ENCODE peak calls at places on chromosome 14, in nine cellular contexts. X is CD4-positive, alpha-beta T cell; N is stomach; U is breast epithelium; A is A549; F is CD8-positive, alpha-beta T cell; R is lower lobe of right lung; Y is GM23248; E is ovary. K is an unnamed sample.

GRCh38 chr14:100733152-100733850 is 6.6 kb downstream of the DLK1 start:
- DNase-seq in A (no peak), Y (no peak), X (no peak), F (no peak), R (no peak), U (no peak), E (no peak), N (no peak), K (no peak)

GRCh38 chr14:81200041-81200440 is 20.7 kb downstream of the GTF2A1 start:
- DNase-seq in E (no peak), A (no peak), Y (no peak), R (no peak), U (no peak), F (no peak), X (no peak), N (no peak), K (no peak)

GRCh38 chr14:95048771-95049312 is 108.5 kb downstream of the DICER1 start:
- DNase-seq in F (no peak), E (no peak), X (no peak), N (peak; percentile 20), A (no peak), R (no peak), Y (no peak), U (no peak), K (no peak)

GRCh38 chr14:55354500-55354899 is 57.1 kb downstream of the ATG14 start:
- DNase-seq in F (peak; percentile 51), X (peak; percentile 53), E (peak; percentile 39), Y (peak; percentile 57), N (peak; percentile 53), R (no peak), U (no peak), A (peak; percentile 44), K (peak; percentile 42)

GRCh38 chr14:92225731-92226130 is 97.2 kb upstream of the SLC24A4 start:
- DNase-seq in A (no peak), N (no peak), E (no peak), U (no peak), R (no peak), Y (no peak), F (no peak), X (no peak), K (no peak)

GRCh38 chr14:86481105-86481504 is 951.2 kb downstream of the FLRT2 start:
- DNase-seq in E (no peak), Y (no peak), X (no peak), R (no peak), A (no peak), F (no peak), N (no peak), U (no peak), K (no peak)

GRCh38 chr14:63673255-63673654 is 31.6 kb upstream of the WDR89 start:
- DNase-seq in U (no peak), N (no peak), E (no peak), X (no peak), Y (no peak), R (no peak), F (no peak), A (no peak), K (no peak)

GRCh38 chr14:36997843-36998242 is 174.6 kb downstream of the SLC25A21 start:
- DNase-seq in R (no peak), E (no peak), Y (peak; percentile 33), X (no peak), N (no peak), A (no peak), F (no peak), U (no peak), K (no peak)

GRCh38 chr14:57865066-57865449 is 834 bp downstream of the SLC35F4 start:
- DNase-seq in N (no peak), A (no peak), U (no peak), E (peak; percentile 9), X (no peak), F (no peak), Y (no peak), R (no peak), K (no peak)

GRCh38 chr14:88818018-88818417 is 6.4 kb upstream of the TTC8 start:
- DNase-seq in U (no peak), E (no peak), Y (no peak), F (no peak), R (no peak), N (no peak), A (no peak), X (no peak), K (no peak)

GRCh38 chr14:101194356-101195308 is 291.1 kb upstream of the RTL1 start:
- DNase-seq in E (no peak), N (peak; percentile 16), R (no peak), Y (no peak), A (no peak), U (peak; percentile 35), F (no peak), X (no peak), K (no peak)

DNA sequence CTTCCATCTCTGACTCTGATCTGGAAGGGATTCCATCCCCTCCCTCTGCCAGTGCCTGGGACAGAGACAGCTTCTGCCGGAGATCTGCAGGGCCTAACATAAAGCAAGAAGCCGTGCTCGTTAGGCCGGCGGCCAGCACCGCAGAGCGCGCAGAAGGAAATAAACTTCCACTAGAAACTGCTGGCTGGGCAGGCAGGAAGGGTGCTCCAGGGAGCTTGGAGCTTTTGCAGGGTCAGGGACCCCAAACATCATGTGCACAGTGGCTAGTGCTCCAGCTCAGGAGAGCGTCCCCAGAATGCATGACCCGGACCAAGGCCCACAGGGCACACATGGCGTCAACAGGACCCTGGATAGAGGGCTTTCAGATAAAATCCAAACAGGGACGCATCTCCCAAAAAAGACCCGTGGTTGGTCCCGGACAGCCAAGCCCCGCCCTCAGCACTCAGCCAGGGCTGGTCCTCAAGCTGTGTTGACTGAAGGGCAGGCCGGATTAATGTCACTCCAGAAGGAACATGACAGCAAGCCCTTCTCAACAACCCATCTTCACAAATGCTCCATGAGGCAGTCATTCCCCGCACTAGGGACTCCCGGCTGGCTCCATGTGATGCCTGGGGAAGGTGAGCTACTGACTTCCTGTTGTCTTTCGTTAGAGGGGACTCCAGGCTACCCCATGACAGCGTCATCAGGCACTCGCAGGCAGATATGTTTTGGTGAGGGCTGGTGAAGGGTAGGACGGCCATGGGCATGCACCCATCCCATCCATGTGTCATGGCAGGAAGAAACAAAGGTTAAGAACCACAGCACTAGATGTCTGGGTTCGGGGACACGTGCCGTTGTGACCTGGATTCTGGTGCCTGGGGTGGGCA is 121.5 kb downstream of the CALM1 start:
- DNase-seq in A (no peak), F (no peak), Y (no peak), X (no peak), U (no peak), E (no peak), N (peak; percentile 46), R (peak; percentile 32), K (no peak)
- H3K27ac ChIP-seq in A (no peak overlapping the region), F (no peak overlapping the region), Y (no peak overlapping the region), X (no peak overlapping the region), U (peak overlapping the region; percentile 32), E (no peak overlapping the region), N (peak overlapping the region; percentile 77), R (no peak overlapping the region), K (peak overlapping the region; percentile 72)

DNA sequence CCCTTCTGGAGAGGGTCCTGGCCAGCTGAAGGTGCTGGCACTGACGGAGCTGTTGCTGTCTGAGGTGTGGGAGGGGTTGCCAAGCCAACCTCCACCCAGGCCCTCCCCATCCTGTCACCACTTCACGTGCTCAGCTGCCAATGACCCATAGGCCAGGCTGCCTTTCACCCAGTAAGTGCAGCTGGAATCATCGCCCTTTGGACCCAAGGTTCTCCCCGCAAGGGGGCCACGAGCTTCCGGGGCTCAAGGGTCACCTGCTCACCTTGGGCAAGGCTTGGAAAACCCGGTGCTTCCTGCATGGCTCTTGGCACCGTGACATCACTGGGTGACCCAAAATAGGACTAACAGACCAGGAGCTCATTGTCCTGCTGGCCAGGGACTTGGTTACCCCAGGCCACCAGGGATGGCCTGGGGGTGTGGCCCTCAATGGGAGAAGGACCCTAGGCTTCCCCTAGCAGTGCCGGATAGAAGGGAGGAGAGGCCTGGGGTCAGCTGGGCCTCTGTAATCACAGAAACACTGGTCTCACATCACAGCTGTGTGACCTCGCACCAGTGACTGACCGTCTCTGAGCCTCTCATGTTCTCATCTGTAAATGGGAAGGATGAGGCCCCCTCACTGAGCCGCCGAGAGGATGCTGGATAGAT is 51.3 kb downstream of the CCDC85C start:
- DNase-seq in Y (no peak), R (no peak), A (no peak), N (peak; percentile 90), X (no peak), U (no peak), F (no peak), E (no peak), K (no peak)
- H3K27ac ChIP-seq in Y (no peak overlapping the region), R (no peak overlapping the region), A (no peak overlapping the region), N (peak overlapping the region; percentile 87), X (no peak overlapping the region), U (no peak overlapping the region), F (no peak overlapping the region), E (no peak overlapping the region), K (no peak overlapping the region)

GRCh38 chr14:68297871-68298468 is 478.4 kb downstream of the RAD51B start:
- DNase-seq in N (no peak), A (no peak), Y (peak; percentile 20), U (no peak), R (no peak), F (no peak), E (no peak), X (no peak), K (no peak)

GRCh38 chr14:68297011-68297410 is 477.4 kb downstream of the RAD51B start:
- DNase-seq in F (no peak), U (no peak), E (no peak), A (no peak), N (no peak), Y (no peak), X (no peak), R (no peak), K (no peak)

GRCh38 chr14:68292467-68293334 is 473.1 kb downstream of the RAD51B start:
- DNase-seq in E (peak; percentile 57), N (no peak), F (no peak), U (no peak), Y (peak; percentile 54), A (no peak), X (no peak), R (no peak), K (no peak)

GRCh38 chr14:68293404-68293803 is 473.8 kb downstream of the RAD51B start:
- DNase-seq in X (no peak), N (no peak), F (no peak), R (no peak), A (no peak), E (no peak), Y (no peak), U (no peak), K (no peak)

DNA sequence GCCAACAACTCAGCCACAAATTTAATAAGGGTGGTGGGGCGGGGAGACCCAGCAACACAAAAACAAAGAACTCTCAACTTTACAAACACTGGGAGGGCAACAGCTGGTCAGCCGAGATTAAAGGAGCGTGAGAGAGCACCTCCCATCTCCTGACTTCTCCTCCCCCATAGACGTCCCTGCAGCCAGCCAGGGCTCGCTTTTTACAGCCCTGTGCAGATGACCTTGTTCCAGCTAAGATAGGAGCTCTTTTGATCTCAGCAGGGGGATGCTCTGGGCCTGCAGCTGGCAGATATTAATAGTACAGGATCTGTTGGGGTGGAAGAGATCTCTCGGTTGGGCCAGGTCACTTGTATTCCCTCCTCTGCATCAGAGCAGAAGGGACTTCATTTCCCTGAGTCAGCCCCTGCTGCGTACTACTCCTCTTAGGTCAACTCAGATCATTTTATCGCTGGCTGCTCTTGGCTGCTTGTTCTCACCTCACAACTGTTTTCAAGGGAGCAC is 475.8 kb downstream of the RAD51B start:
- DNase-seq in U (no peak), N (no peak), E (peak; percentile 77), A (no peak), R (no peak), F (no peak), Y (no peak), X (no peak), K (no peak)
- H3K27ac ChIP-seq in U (peak overlapping the region; percentile 34), N (no peak overlapping the region), E (no peak overlapping the region), A (no peak overlapping the region), R (no peak overlapping the region), F (no peak overlapping the region), Y (no peak overlapping the region), X (no peak overlapping the region), K (no peak overlapping the region)

GRCh38 chr14:51677738-51678137 is 26.0 kb downstream of the FRMD6 start:
- DNase-seq in Y (no peak), N (no peak), E (no peak), U (no peak), F (no peak), R (no peak), A (no peak), X (no peak), K (no peak)
- H3K27ac ChIP-seq in Y (peak overlapping the region; percentile 81), N (no peak overlapping the region), E (no peak overlapping the region), U (peak overlapping the region; percentile 76), F (no peak overlapping the region), R (no peak overlapping the region), A (no peak overlapping the region), X (no peak overlapping the region), K (no peak overlapping the region)

K was measured in caudate nucleus.